ENCODE peak calls at places on chromosomes 16 and 17, in seven cellular contexts. S, E, A, U, P, T and Q are unnamed samples.

GRCh38 chr17:69356625-69357024 is 29.7 kb upstream of the ABCA5 start:
- DNase-seq in S (no peak), E (no peak), A (no peak), U (no peak), P (no peak), T (no peak), Q (no peak)

GRCh38 chr17:56570199-56570598 is 23.3 kb upstream of the NOG start:
- DNase-seq in S (no peak), E (no peak), A (no peak), U (no peak), P (no peak), T (no peak), Q (no peak)

GRCh38 chr17:41907633-41908539 is 10.9 kb downstream of the ACLY start:
- DNase-seq in S (no peak), E (no peak), A (no peak), U (no peak), P (no peak), T (no peak), Q (no peak)

GRCh38 chr17:2456475-2456874 is 55.2 kb downstream of the METTL16 start:
- DNase-seq in S (no peak), E (no peak), A (no peak), U (no peak), P (no peak), T (no peak), Q (no peak)

GRCh38 chr16:53745126-53745525 is 41.2 kb downstream of the FTO start:
- DNase-seq in S (no peak), E (no peak), A (no peak), U (no peak), P (no peak), T (peak; percentile 31), Q (no peak)

GRCh38 chr16:85667841-85668413 is 20.8 kb downstream of the GINS2 start:
- DNase-seq in S (no peak), E (no peak), A (no peak), U (no peak), P (no peak), T (no peak), Q (no peak)

GRCh38 chr17:74757502-74757901 is 9.1 kb downstream of the NHERF1 start:
- DNase-seq in S (no peak), E (no peak), A (no peak), U (no peak), P (no peak), T (no peak), Q (no peak)

GRCh38 chr16:28293589-28293935 is 1.2 kb downstream of the SBK1 start:
- DNase-seq in S (no peak), E (no peak), A (no peak), U (no peak), P (no peak), T (no peak), Q (no peak)

GRCh38 chr16:8996891-8997290 is 33.2 kb upstream of the USP7 start:
- DNase-seq in S (no peak), E (no peak), A (no peak), U (no peak), P (no peak), T (no peak), Q (no peak)

GRCh38 chr16:27232061-27232841 is 28.9 kb downstream of the KDM8 start:
- DNase-seq in S (peak; percentile 74), E (peak; percentile 58), A (no peak), U (no peak), P (peak; percentile 66), T (no peak), Q (peak; percentile 32)

GRCh38 chr17:68801564-68801963 is 153.6 kb downstream of the ABCA8 start:
- DNase-seq in S (no peak), E (no peak), A (no peak), U (no peak), P (no peak), T (no peak), Q (no peak)

GRCh38 chr17:74960739-74961342 is 11.7 kb downstream of the HID1 start:
- DNase-seq in S (peak; percentile 74), E (peak; percentile 81), A (no peak), U (no peak), P (no peak), T (no peak), Q (peak; percentile 80)

GRCh38 chr16:12559714-12560113 is 244.0 kb downstream of the CPPED1 start:
- DNase-seq in S (no peak), E (no peak), A (no peak), U (no peak), P (no peak), T (no peak), Q (no peak)

GRCh38 chr16:27678955-27679354 is 129.0 kb downstream of the KATNIP start:
- DNase-seq in S (no peak), E (no peak), A (no peak), U (no peak), P (no peak), T (no peak), Q (no peak)

GRCh38 chr16:14309001-14309886 is 238.1 kb downstream of the MRTFB start:
- DNase-seq in S (no peak), E (peak; percentile 65), A (no peak), U (no peak), P (peak; percentile 63), T (no peak), Q (no peak)

GRCh38 chr16:17467923-17468540 is 2.7 kb downstream of the XYLT1 start:
- DNase-seq in S (no peak), E (peak; percentile 20), A (peak; percentile 84), U (peak; percentile 59), P (peak; percentile 69), T (peak; percentile 68), Q (no peak)

GRCh38 chr16:88628512-88628974 is 9.8 kb upstream of the IL17C start:
- DNase-seq in S (no peak), E (no peak), A (no peak), U (peak; percentile 71), P (no peak), T (no peak), Q (no peak)

GRCh38 chr17:29177541-29177870 is 2.7 kb downstream of the MYO18A start:
- DNase-seq in S (no peak), E (no peak), A (no peak), U (no peak), P (no peak), T (no peak), Q (no peak)
- H3K4me3 ChIP-seq in S (no peak overlapping the region), E (no peak overlapping the region), A (no peak overlapping the region), U (no peak overlapping the region), P (no peak overlapping the region), T (no peak overlapping the region), Q (no peak overlapping the region)

GRCh38 chr16:10609410-10609774 is 29.0 kb upstream of the EMP2 start:
- DNase-seq in S (no peak), E (no peak), A (no peak), U (no peak), P (no peak), T (no peak), Q (no peak)
- TF ChIP-seq CTCF in S (no peak), E (no peak), A (no peak), U (no peak), P (no peak), T (no peak), Q (no peak)

GRCh38 chr17:38454528-38454927 is 26.3 kb downstream of the ARHGAP23 start:
- DNase-seq in S (no peak), E (no peak), A (peak; percentile 87), U (peak; percentile 88), P (no peak), T (peak; percentile 68), Q (peak; percentile 71)
- H3K4me3 ChIP-seq in S (no peak overlapping the region), E (no peak overlapping the region), A (peak overlapping the region; percentile 17), U (no peak overlapping the region), P (no peak overlapping the region), T (no peak overlapping the region), Q (peak overlapping the region; percentile 19)

GRCh38 chr16:49382916-49383315 is 9.3 kb downstream of the C16orf78 start:
- DNase-seq in S (no peak), E (no peak), A (no peak), U (no peak), P (no peak), T (no peak), Q (no peak)
- TF ChIP-seq CTCF in S (no peak), E (peak; percentile 59), A (no peak), U (no peak), P (no peak), T (no peak), Q (no peak)